ENCODE peak calls at places on chromosome 11, in four cellular contexts. O is esophagus muscularis mucosa, D is K562, E is transverse colon. I is an unnamed sample.

GRCh38 chr11:58616594-58616993 is 5.9 kb upstream of the CNTF start:
- DNase-seq in O (no peak), D (no peak), E (no peak), I (peak)

GRCh38 chr11:76610871-76611475 is 59.6 kb downstream of the LRRC32 start:
- DNase-seq in O (no peak), D (no peak), E (no peak), I (no peak)

GRCh38 chr11:115606223-115607220 is 102.3 kb upstream of the CADM1 start:
- DNase-seq in O (no peak), D (no peak), E (no peak), I (peak)

GRCh38 chr11:34126959-34127848 is 21.8 kb downstream of the NAT10 start:
- DNase-seq in O (no peak), D (no peak), E (no peak), I (no peak)

GRCh38 chr11:115471367-115471766 is 32.8 kb downstream of the CADM1 start:
- DNase-seq in O (no peak), D (no peak), E (no peak), I (no peak)

GRCh38 chr11:86592659-86593451 is 79.6 kb downstream of the ME3 start:
- DNase-seq in O (peak), D (peak), E (peak), I (peak)

GRCh38 chr11:76337469-76337868 is 43.5 kb downstream of the THAP12 start:
- DNase-seq in O (no peak), D (no peak), E (no peak), I (no peak)

GRCh38 chr11:67118059-67118766 is 850 bp upstream of the KDM2A start:
- DNase-seq in O (no peak), D (peak), E (peak), I (peak)

GRCh38 chr11:87820026-87820425 is 355.2 kb downstream of the RAB38 start:
- DNase-seq in O (no peak), D (no peak), E (no peak), I (no peak)

DNA sequence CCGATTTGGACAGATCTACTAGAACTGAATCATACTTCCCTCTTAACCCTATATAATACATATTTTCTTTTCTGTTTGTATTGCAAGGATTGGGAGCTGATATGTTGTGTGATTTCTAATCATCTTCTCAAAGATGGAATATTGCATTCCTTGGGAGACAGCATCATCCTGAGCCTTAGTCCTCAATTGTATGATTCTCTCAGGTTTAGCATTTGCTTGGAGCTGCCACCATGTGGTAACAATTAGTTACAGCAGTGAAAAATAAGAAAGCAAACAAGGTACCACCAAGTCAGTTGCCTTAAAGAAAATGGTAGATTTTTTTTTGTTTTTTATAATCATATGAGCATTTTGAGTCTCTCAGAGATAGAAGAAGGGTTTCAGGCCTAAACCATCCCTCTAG is 11.9 kb downstream of the SNX19 start:
- DNase-seq in O (no peak), D (peak), E (no peak), I (no peak)
- TF ChIP-seq CTCF in O (peak), D (peak), E (peak), I (no peak)

GRCh38 chr11:84438565-84438964 is 1152.4 kb upstream of the CCDC90B start:
- DNase-seq in O (no peak), D (no peak), E (no peak), I (no peak)

GRCh38 chr11:84437129-84438123 is 1151.3 kb upstream of the CCDC90B start:
- DNase-seq in O (no peak), D (no peak), E (peak), I (no peak)
- H3K4me3 ChIP-seq in O (peak), D (no peak), E (no peak), I (no peak)

DNA sequence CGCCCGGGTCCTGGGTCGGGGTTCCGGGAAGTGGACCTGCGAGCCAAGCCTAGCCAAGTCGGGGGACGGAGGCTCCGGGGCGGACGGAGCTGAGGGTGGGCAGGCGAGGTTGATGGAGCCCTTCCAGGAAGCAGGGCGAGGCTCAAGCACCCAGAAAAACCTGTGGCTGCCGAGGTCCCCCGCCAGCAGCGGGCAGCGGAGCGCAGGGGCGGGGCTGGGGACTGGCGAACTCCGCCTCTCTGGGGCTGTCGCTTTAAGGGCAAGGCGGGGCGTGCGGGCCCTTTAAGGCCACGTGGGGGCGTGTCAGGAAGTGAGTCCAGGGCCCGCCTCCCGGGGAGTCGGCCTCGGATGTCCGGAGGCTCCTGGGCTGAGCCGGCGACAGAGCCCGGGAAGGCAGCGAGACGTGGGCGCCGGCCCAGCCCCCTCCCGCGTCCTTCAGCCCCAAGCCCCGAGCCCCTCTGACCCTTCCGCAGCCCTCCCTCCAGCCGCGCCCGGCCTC is at the start of gene SLC35C1:
- DNase-seq in O (peak), D (peak), E (peak), I (peak)
- TF ChIP-seq POLR2A in O (peak), D (peak), E (peak), I (peak)

DNA sequence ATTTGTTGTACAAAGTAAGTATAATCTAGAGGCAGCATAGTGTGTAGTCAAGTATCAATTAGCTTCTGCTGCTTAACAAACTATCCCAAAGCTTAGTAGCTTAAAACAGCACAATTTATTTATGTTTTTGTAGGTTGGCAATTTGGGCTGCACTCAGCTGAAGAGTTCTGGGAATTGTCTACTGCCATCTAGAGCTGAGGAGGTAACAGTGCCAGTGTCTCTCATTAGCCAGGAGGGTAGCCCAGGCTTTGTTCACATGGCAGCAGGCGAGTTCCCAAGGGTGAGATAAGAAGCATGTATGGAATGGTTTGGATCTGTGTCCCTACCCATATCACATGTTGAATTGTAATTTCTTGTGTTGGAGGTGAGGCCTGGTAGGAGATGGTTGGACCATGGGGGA is 45.8 kb upstream of the SLN start:
- DNase-seq in O (no peak), D (no peak), E (no peak), I (no peak)
- TF ChIP-seq CTCF in O (no peak), D (peak), E (no peak), I (no peak)

GRCh38 chr11:123407124-123407995 is 22.7 kb upstream of the GRAMD1B start:
- DNase-seq in O (no peak), D (peak), E (peak), I (peak)

GRCh38 chr11:123404626-123405025 is 25.4 kb upstream of the GRAMD1B start:
- DNase-seq in O (peak), D (no peak), E (no peak), I (no peak)

GRCh38 chr11:123405123-123405592 is 24.9 kb upstream of the GRAMD1B start:
- DNase-seq in O (peak), D (no peak), E (no peak), I (no peak)

GRCh38 chr11:123407996-123408597 is 22.0 kb upstream of the GRAMD1B start:
- DNase-seq in O (no peak), D (no peak), E (no peak), I (no peak)

DNA sequence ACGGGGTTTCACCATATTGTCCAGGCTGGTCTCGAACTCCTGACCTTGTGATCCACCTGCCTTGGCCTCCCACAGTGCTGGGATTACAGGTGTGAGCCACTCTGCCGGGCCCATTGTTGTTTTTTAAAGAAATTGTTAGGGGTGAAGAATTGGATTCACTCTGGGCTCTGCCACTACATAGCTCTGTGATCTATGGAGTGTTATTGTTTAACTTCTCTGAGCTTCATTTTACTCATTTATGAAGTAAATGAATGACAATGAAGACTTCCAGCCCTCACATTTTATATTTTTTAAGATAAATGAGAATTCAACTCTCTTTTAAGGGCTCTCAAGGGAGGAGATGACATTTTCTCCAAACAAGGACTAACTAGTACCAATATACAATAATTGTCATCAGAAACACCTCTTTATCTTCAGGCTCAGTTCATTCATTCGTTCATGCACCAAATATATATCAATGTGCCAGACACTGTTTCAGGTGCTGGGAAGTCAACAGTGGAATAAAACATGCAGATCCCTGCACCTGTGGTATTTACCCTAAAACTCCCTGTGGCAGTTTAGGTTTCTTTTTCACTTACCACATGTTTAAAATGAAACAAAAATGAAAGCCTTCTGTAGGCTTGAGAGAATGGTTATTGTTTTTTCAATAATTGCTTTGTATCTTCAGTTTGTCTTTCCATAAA is 23.5 kb upstream of the GRAMD1B start:
- DNase-seq in O (no peak), D (no peak), E (no peak), I (no peak)
- H3K4me3 ChIP-seq in O (no peak), D (no peak), E (no peak), I (no peak)

DNA sequence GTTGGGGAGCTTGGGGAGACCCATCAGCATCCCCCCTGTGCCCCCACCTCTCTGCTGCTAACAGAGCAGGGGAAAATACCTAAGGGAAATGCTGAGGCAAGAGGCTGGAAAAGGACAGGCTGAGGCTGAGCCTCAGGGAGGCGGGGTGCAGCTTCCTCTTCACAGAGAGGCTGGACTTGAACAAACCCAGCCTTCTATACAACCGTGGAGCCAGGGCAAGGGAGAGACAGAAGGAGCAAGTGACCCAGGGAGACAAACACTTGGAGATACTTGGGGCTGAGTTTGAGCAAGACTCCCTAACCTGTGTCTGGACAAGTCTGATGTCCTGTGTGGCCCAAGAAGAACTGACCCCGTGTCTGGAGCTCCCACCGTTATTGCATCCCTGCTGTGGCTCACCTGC is at the start of gene SLCO2B1:
- DNase-seq in O (no peak), D (no peak), E (peak), I (no peak)
- TF ChIP-seq POLR2A in O (no peak), D (no peak), E (peak), I (no peak)

GRCh38 chr11:62233730-62234129 is 8.3 kb upstream of the SCGB1D2 start:
- DNase-seq in O (no peak), D (no peak), E (no peak), I (no peak)
- TF ChIP-seq CTCF in O (no peak), D (no peak), E (no peak), I (no peak)

GRCh38 chr11:14764899-14765527 is 121.4 kb downstream of the PDE3B start:
- DNase-seq in O (no peak), D (peak), E (no peak), I (no peak)
- H3K4me3 ChIP-seq in O (no peak), D (no peak), E (no peak), I (no peak)

DNA sequence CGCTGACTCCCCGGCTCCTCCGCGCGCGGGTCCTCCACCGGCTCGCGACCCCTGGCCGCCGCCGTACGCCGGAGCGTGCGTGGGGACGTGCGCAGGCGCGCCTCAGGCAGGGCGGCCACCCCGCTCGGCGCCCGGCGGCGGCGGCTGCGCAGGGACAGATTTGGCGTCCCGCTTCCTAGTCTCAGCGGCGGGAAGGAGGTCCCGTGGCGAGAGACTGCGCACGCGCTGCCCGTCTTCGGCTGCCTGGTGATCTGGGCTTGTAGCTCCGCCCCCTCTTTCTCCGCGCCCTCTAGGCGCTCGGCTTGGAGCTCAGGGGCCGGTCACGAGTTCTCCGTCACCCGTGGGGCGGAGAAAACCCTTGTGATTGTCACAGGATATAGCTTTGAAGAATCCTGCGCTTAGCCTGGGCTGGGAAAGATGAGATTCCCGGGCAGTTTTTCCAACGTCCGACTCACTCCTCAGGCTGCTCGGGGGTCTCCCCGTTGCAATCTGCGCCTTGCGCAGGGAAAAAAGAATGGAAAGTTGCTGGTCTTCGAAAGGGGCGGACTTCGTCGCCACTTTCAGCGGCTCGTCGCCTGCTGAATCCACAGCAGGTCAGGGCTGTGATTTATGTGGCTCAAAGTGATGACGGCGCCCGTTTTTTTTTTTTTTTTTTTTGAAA is at the start of gene PATL1:
- DNase-seq in O (peak), D (peak), E (peak), I (peak)
- TF ChIP-seq POLR2A in O (peak), D (peak), E (peak), I (peak)

DNA sequence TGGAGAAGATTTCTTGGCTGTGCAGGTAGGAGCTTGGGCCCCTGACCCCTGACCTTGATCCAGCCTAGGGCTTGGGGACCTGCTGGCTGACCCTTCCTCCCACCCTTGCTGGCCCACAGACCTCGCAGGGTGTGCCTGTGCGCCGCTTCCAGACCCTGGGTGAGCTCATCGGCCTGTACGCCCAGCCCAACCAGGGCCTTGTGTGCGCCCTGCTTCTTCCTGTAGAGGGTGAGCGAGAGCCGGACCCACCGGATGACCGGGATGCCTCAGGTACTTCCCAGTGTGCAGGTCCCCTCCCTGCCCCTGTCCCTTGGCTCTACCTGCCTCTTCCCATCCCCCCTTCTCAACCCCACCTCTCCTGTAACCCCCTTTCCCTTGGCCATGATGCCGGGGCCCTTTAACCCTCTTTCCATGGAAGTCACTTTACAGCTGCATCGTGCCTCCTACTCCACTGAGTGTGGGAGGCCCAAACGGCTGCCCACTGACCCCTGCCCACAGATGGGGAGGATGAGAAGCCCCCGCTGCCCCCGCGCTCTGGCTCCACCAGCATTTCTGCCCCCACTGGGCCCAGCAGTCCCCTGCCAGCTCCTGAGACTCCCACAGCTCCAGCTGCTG is 3.8 kb downstream of the INPPL1 start:
- DNase-seq in O (no peak), D (no peak), E (no peak), I (no peak)
- TF ChIP-seq CTCF in O (no peak), D (no peak), E (no peak), I (no peak)